ENCODE peak calls at places on chromosomes 13 and 19, in eight cellular contexts. U is BJ; R is activated naive CD8-positive, alpha-beta T cell treated with anti-CD3 and anti-CD28 coated beads for 36 hours; X is H9; T is NCI-H510A treated with DMSO at 0.1 percent for 48 hours; C is NCI-H2029 treated with DMSO at 0.1 percent for 48 hours; L is Peyer's patch; I is putamen. V is an unnamed sample.

GRCh38 chr13:24226762-24227161 is 66.2 kb downstream of the SPATA13 start:
- DNase-seq in X (no peak), U (no peak), T (peak), I (no peak), L (no peak), C (no peak), R (no peak), V (no peak)

GRCh38 chr19:40424637-40425449 is 949 bp downstream of the SERTAD1 start:
- DNase-seq in R (no peak), X (peak), I (no peak), U (no peak), L (no peak), T (no peak), C (no peak), V (no peak)

GRCh38 chr13:34698953-34699352 is 243.1 kb upstream of the NBEA start:
- DNase-seq in X (no peak), T (no peak), L (no peak), C (no peak), U (no peak), R (no peak), I (no peak), V (no peak)

GRCh38 chr13:65540064-65540635 is 1690.0 kb downstream of the PCDH9 start:
- DNase-seq in I (no peak), L (no peak), U (peak), T (no peak), R (no peak), X (no peak), C (no peak), V (no peak)

GRCh38 chr13:28657784-28658538 is 969 bp upstream of the POMP start:
- DNase-seq in T (peak), U (no peak), X (no peak), R (no peak), I (no peak), C (no peak), L (no peak), V (no peak)

GRCh38 chr13:33761744-33762143 is 56.2 kb upstream of the RFC3 start:
- DNase-seq in C (no peak), R (no peak), L (no peak), I (no peak), U (no peak), T (peak), X (peak), V (peak)

GRCh38 chr13:96984061-96984508 is 10.2 kb downstream of the OXGR1 start:
- DNase-seq in X (peak), C (peak), L (peak), I (peak), U (no peak), T (peak), R (peak), V (no peak)

GRCh38 chr19:4849019-4849418 is 17.5 kb upstream of the TICAM1 start:
- DNase-seq in T (peak), C (peak), X (no peak), U (no peak), I (no peak), R (no peak), L (no peak), V (no peak)

GRCh38 chr19:18131841-18132596 is 20.9 kb upstream of the PIK3R2 start:
- DNase-seq in I (no peak), U (no peak), R (peak), T (no peak), X (peak), C (no peak), L (no peak), V (no peak)

GRCh38 chr13:43434185-43434584 is 352.6 kb downstream of the ENOX1 start:
- DNase-seq in X (no peak), R (no peak), T (no peak), L (no peak), C (no peak), I (no peak), U (no peak), V (no peak)

GRCh38 chr13:38883783-38884182 is 106.8 kb downstream of the STOML3 start:
- DNase-seq in X (no peak), U (no peak), I (no peak), L (no peak), R (no peak), C (no peak), T (no peak), V (no peak)

GRCh38 chr13:33322474-33322827 is 36.9 kb upstream of the STARD13 start:
- DNase-seq in R (no peak), C (no peak), L (no peak), I (no peak), X (no peak), T (no peak), U (peak), V (no peak)

GRCh38 chr19:16376649-16377048 is 52.0 kb downstream of the KLF2 start:
- DNase-seq in I (no peak), T (peak), L (peak), R (peak), C (no peak), X (peak), U (no peak), V (no peak)

GRCh38 chr13:100156786-100157185 is 67.9 kb downstream of the PCCA start:
- DNase-seq in R (no peak), T (no peak), I (no peak), U (no peak), L (no peak), X (no peak), C (no peak), V (no peak)

GRCh38 chr19:39112338-39112890 is 13.2 kb upstream of the PAK4 start:
- DNase-seq in R (no peak), U (no peak), T (no peak), C (no peak), L (no peak), I (no peak), X (no peak), V (no peak)

GRCh38 chr19:8626823-8627222 is 3.6 kb upstream of the NFILZ start:
- DNase-seq in T (no peak), R (no peak), C (no peak), L (no peak), I (no peak), X (no peak), U (no peak), V (no peak)

GRCh38 chr19:55621673-55622231 is 2.6 kb downstream of the ZNF784 start:
- DNase-seq in R (no peak), C (no peak), X (no peak), L (no peak), T (no peak), I (no peak), U (no peak), V (no peak)

GRCh38 chr19:58554494-58555368 is at the start of gene CHMP2A:
- DNase-seq in X (peak), R (peak), U (peak), I (peak), L (peak), T (no peak), C (no peak), V (no peak)

GRCh38 chr13:109744512-109745051 is 41.8 kb downstream of the IRS2 start:
- DNase-seq in I (no peak), R (no peak), C (peak), X (no peak), T (peak), L (no peak), U (no peak), V (no peak)

GRCh38 chr13:110109910-110110309 is 197.0 kb downstream of the COL4A1 start:
- DNase-seq in L (no peak), U (no peak), X (peak), R (no peak), T (no peak), I (no peak), C (no peak), V (no peak)

GRCh38 chr19:55697698-55698097 is 22.7 kb downstream of the EPN1 start:
- DNase-seq in I (no peak), T (no peak), C (no peak), L (no peak), R (no peak), X (no peak), U (no peak), V (no peak)

GRCh38 chr13:105918842-105919741 is 616.4 kb downstream of the EFNB2 start:
- DNase-seq in T (no peak), C (no peak), R (no peak), U (no peak), X (peak), L (peak), I (no peak), V (no peak)

GRCh38 chr13:24085662-24086061 is 74.9 kb upstream of the SPATA13 start:
- DNase-seq in C (peak), U (no peak), R (no peak), I (no peak), L (no peak), X (no peak), T (peak), V (no peak)

V was measured in NCI-H2081 treated with DMSO at 0.1 percent for 48 hours.